ENCODE peak calls at places on chromosomes 11 and 22, in five cellular contexts. K is neural progenitor cell, V is HAP-1, H is MG63, E is upper lobe of right lung. N is an unnamed sample.

GRCh38 chr22:41822289-41823057 is 10.4 kb upstream of the SREBF2 start:
- DNase-seq in K (peak; percentile 35), V (peak; percentile 40), H (no peak), E (no peak), N (peak; percentile 23)

GRCh38 chr22:33321466-33321865 is 263.3 kb upstream of the SYN3 start:
- DNase-seq in K (no peak), V (no peak), H (no peak), E (no peak), N (no peak)

GRCh38 chr11:134022748-134023147 is 46.1 kb upstream of the JAM3 start:
- DNase-seq in K (no peak), V (no peak), H (no peak), E (no peak), N (no peak)

GRCh38 chr11:100730266-100730665 is 43.2 kb downstream of the ARHGAP42 start:
- DNase-seq in K (no peak), V (no peak), H (no peak), E (no peak), N (no peak)

GRCh38 chr11:57157624-57158023 is 24.1 kb upstream of the LRRC55 start:
- DNase-seq in K (no peak), V (no peak), H (no peak), E (no peak), N (no peak)

GRCh38 chr11:71086687-71087258 is 165.6 kb downstream of the SHANK2 start:
- DNase-seq in K (peak; percentile 82), V (no peak), H (peak; percentile 8), E (no peak), N (no peak)

GRCh38 chr22:48500481-48501230 is 1327.0 kb downstream of the BRD1 start:
- DNase-seq in K (no peak), V (no peak), H (no peak), E (no peak), N (peak; percentile 10)

GRCh38 chr11:17611049-17611448 is 64.0 kb downstream of the OTOG start:
- DNase-seq in K (no peak), V (no peak), H (no peak), E (peak; percentile 58), N (no peak)

GRCh38 chr11:76233936-76234703 is 27.8 kb upstream of the WNT11 start:
- DNase-seq in K (peak; percentile 68), V (no peak), H (peak; percentile 32), E (peak; percentile 73), N (no peak)

GRCh38 chr11:115720537-115721308 is 216.5 kb upstream of the CADM1 start:
- DNase-seq in K (no peak), V (no peak), H (no peak), E (no peak), N (no peak)

GRCh38 chr11:35647535-35648092 is 15.0 kb upstream of the TRIM44 start:
- DNase-seq in K (no peak), V (no peak), H (no peak), E (no peak), N (no peak)

GRCh38 chr11:19953909-19954308 is 206.4 kb downstream of the DBX1 start:
- DNase-seq in K (peak; percentile 65), V (no peak), H (peak; percentile 10), E (no peak), N (no peak)

GRCh38 chr11:35969089-35970046 is 25.5 kb downstream of the LDLRAD3 start:
- DNase-seq in K (no peak), V (no peak), H (no peak), E (peak; percentile 63), N (peak; percentile 12)

GRCh38 chr22:40030757-40031092 is 36.0 kb downstream of the FAM83F start:
- DNase-seq in K (peak; percentile 6), V (no peak), H (no peak), E (peak; percentile 39), N (no peak)

GRCh38 chr22:46976598-46976997 is 214.1 kb downstream of the TBC1D22A start:
- DNase-seq in K (no peak), V (no peak), H (no peak), E (no peak), N (no peak)

GRCh38 chr22:45170001-45170466 is 6.3 kb downstream of the NUP50 start:
- DNase-seq in K (no peak), V (no peak), H (no peak), E (no peak), N (no peak)

GRCh38 chr11:34192481-34193401 is 87.3 kb downstream of the NAT10 start:
- DNase-seq in K (peak; percentile 13), V (no peak), H (peak; percentile 98), E (no peak), N (peak; percentile 69)

GRCh38 chr11:75244052-75244814 is 3.7 kb downstream of the TPBGL start:
- DNase-seq in K (no peak), V (no peak), H (no peak), E (no peak), N (no peak)

GRCh38 chr11:95293116-95293515 is 62.1 kb upstream of the SESN3 start:
- DNase-seq in K (no peak), V (no peak), H (no peak), E (no peak), N (no peak)

GRCh38 chr11:113572349-113572748 is 97.2 kb upstream of the DRD2 start:
- DNase-seq in K (no peak), V (no peak), H (no peak), E (no peak), N (no peak)

GRCh38 chr11:34501500-34501899 is 12.1 kb downstream of the ELF5 start:
- DNase-seq in K (peak; percentile 26), V (no peak), H (peak; percentile 94), E (no peak), N (no peak)

GRCh38 chr11:107384136-107384535 is 73.5 kb downstream of the CWF19L2 start:
- DNase-seq in K (no peak), V (no peak), H (no peak), E (no peak), N (no peak)

GRCh38 chr11:87020764-87021365 is 16.9 kb upstream of the TMEM135 start:
- DNase-seq in K (no peak), V (peak; percentile 49), H (no peak), E (no peak), N (no peak)

GRCh38 chr11:103364687-103365086 is 255.5 kb downstream of the DYNC2H1 start:
- DNase-seq in K (no peak), V (no peak), H (peak; percentile 52), E (no peak), N (no peak)

DNA sequence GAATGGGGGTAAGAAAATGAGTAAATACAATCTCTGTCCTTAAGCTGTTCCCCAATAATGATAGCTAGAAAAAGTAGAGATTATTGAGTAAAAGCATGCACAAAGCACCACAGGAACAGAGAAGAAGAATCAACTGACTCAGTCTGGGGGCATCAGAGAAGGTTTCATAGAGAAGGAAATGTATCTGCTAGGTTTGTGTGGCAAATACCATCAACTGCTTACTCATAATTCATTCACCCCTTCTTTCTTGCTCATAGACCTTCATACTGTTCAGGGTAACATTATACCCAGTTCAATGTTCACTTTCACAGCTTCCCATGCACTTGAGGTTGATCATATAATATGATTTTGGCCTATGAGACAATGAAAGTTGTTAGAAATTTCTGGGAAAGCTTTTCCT is 85.2 kb upstream of the SCUBE2 start:
- DNase-seq in K (no peak), V (no peak), H (no peak), E (no peak), N (no peak)
- H3K36me3 ChIP-seq in K (peaks cover 18% of the 10 kb centered on the region), V (peaks cover 53% of the 10 kb centered on the region), H (peaks cover 51% of the 10 kb centered on the region), E (peaks cover 41% of the 10 kb centered on the region), N (peaks cover 20% of the 10 kb centered on the region)

GRCh38 chr11:47577460-47578041 is 1.2 kb downstream of the KBTBD4 start:
- DNase-seq in K (no peak), V (no peak), H (no peak), E (no peak), N (no peak)
- H3K36me3 ChIP-seq in K (no peaks in the 10 kb centered on the region), V (peaks cover 60% of the 10 kb centered on the region), H (peaks cover 68% of the 10 kb centered on the region), E (peaks cover 71% of the 10 kb centered on the region), N (peaks cover 84% of the 10 kb centered on the region)

DNA sequence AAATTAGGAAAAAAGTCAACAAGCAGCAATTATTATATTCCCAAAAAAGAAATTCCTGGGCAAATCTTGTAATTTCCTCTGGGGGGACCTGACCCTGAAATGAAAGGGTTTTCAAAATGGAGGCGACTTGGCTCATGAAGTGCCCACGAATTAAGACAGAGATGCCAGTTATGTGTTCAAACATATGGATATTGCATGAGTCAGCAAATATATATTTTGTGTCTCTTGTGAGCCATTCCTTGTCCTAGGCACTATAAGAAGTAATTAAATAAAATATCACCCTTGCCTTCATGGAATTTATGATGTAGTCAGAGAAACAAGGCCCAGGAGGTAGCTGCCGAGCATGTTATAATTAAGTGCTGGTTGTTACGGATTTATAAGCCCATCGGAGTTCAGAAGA is 68.6 kb downstream of the BARX2 start:
- DNase-seq in K (no peak), V (no peak), H (no peak), E (no peak), N (no peak)
- H3K36me3 ChIP-seq in K (no peaks in the 10 kb centered on the region), V (no peaks in the 10 kb centered on the region), H (no peaks in the 10 kb centered on the region), E (no peaks in the 10 kb centered on the region), N (no peaks in the 10 kb centered on the region)

DNA sequence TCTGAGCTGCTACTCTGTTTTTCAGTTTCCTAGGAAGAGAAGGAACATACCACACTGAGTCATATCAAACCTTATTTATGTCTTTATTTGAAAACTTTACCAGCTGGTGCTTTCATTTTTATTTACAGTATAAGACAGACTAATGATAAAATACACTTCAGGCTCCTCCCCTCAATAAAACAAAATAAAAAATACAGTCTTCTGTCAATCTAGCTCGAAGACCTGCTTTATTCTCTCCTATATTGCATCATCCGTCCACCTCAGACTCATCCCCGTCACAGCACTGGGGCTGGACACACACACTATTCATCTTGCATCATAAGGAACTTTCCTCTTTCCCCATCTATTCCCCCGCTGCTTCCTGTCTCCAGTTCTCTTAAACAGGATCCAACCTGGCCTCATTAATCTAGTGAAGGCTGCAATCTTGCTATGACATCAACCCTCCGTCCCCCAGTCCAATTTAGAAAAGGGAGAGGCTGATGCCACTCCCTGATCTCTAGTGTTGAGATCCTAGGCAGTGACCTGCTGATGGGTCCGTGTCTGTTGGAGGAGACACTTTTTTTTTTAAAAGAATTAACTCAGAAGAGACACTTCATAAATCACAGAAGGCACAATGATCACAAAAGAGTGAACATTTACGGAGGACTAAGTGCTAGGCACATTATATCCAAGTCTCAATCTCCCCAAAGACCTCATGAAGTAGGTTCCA is 1.1 kb downstream of the XBP1 start:
- DNase-seq in K (peak; percentile 32), V (peak; percentile 51), H (peak; percentile 60), E (no peak), N (peak; percentile 68)
- H3K36me3 ChIP-seq in K (no peaks in the 10 kb centered on the region), V (peaks cover 55% of the 10 kb centered on the region), H (peaks cover 57% of the 10 kb centered on the region), E (peaks cover 40% of the 10 kb centered on the region), N (peaks cover 46% of the 10 kb centered on the region)

GRCh38 chr11:43268786-43269185 is 43.0 kb upstream of the API5 start:
- DNase-seq in K (peak; percentile 7), V (no peak), H (no peak), E (no peak), N (no peak)
- H3K36me3 ChIP-seq in K (no peaks in the 10 kb centered on the region), V (no peaks in the 10 kb centered on the region), H (no peaks in the 10 kb centered on the region), E (no peaks in the 10 kb centered on the region), N (no peaks in the 10 kb centered on the region)

GRCh38 chr22:23271597-23271908 is 91.2 kb downstream of the BCR start:
- DNase-seq in K (no peak), V (no peak), H (no peak), E (no peak), N (no peak)
- H3K36me3 ChIP-seq in K (no peaks in the 10 kb centered on the region), V (no peaks in the 10 kb centered on the region), H (no peaks in the 10 kb centered on the region), E (peaks cover 76% of the 10 kb centered on the region), N (peaks cover 84% of the 10 kb centered on the region)

N was measured in SJSA1.